ENCODE peak calls at places on chromosomes 2 and 18, in four cellular contexts. I, T, W and M are unnamed samples.

GRCh38 chr2:183010112-183010511 is 28.1 kb downstream of the NCKAP1 start:
- DNase-seq in I (no peak), T (no peak), W (no peak), M (peak)

GRCh38 chr2:168165985-168166901 is 81.2 kb downstream of the STK39 start:
- DNase-seq in I (no peak), T (no peak), W (no peak), M (no peak)

GRCh38 chr2:8719528-8719927 is 37.7 kb downstream of the ID2 start:
- DNase-seq in I (no peak), T (no peak), W (no peak), M (no peak)

GRCh38 chr2:137928547-137929503 is 35.4 kb upstream of the HNMT start:
- DNase-seq in I (peak), T (no peak), W (no peak), M (no peak)

GRCh38 chr18:26089247-26090129 is 925 bp downstream of the SS18 start:
- DNase-seq in I (peak), T (no peak), W (no peak), M (no peak)

GRCh38 chr2:10532631-10533101 is 84.5 kb upstream of the ODC1 start:
- DNase-seq in I (no peak), T (peak), W (no peak), M (no peak)

GRCh38 chr2:57602738-57603137 is 443.9 kb upstream of the VRK2 start:
- DNase-seq in I (no peak), T (no peak), W (no peak), M (no peak)

GRCh38 chr2:128324897-128325410 is 6.3 kb upstream of the HS6ST1 start:
- DNase-seq in I (no peak), T (no peak), W (no peak), M (no peak)

GRCh38 chr2:3169106-3169870 is 208.3 kb downstream of the EIPR1 start:
- DNase-seq in I (peak), T (no peak), W (no peak), M (no peak)

GRCh38 chr2:157460384-157460837 is 16.5 kb upstream of the CYTIP start:
- DNase-seq in I (peak), T (no peak), W (no peak), M (no peak)

GRCh38 chr2:206614825-206615224 is 27.5 kb upstream of the FAM237A start:
- DNase-seq in I (peak), T (peak), W (no peak), M (no peak)

GRCh38 chr18:55534547-55534946 is 53.4 kb downstream of the TCF4 start:
- DNase-seq in I (no peak), T (no peak), W (no peak), M (no peak)

GRCh38 chr2:195363496-195363895 is 293.5 kb upstream of the SLC39A10 start:
- DNase-seq in I (no peak), T (no peak), W (no peak), M (no peak)

GRCh38 chr2:113873867-113874266 is 16.0 kb upstream of the ACTR3 start:
- DNase-seq in I (no peak), T (no peak), W (no peak), M (no peak)

GRCh38 chr2:103386872-103387271 is 625.0 kb downstream of the TMEM182 start:
- DNase-seq in I (no peak), T (no peak), W (no peak), M (no peak)

GRCh38 chr2:191646612-191646902 is 31.4 kb upstream of the NABP1 start:
- DNase-seq in I (no peak), T (no peak), W (no peak), M (no peak)

GRCh38 chr2:237566401-237567235 is at the start of gene PRLH:
- DNase-seq in I (no peak), T (no peak), W (no peak), M (no peak)

GRCh38 chr18:70126832-70127231 is 78.7 kb downstream of the RTTN start:
- DNase-seq in I (no peak), T (no peak), W (no peak), M (no peak)

GRCh38 chr2:54336136-54336976 is 80.3 kb upstream of the TSPYL6 start:
- DNase-seq in I (peak), T (no peak), W (no peak), M (no peak)

GRCh38 chr2:164514491-164514890 is 106.8 kb downstream of the GRB14 start:
- DNase-seq in I (no peak), T (peak), W (no peak), M (no peak)

GRCh38 chr18:55859116-55859515 is 271.1 kb upstream of the TCF4 start:
- DNase-seq in I (no peak), T (no peak), W (no peak), M (no peak)

GRCh38 chr2:214810670-214811069 is 1.2 kb upstream of the BARD1 start:
- DNase-seq in I (no peak), T (no peak), W (no peak), M (no peak)

GRCh38 chr2:128425731-128426620 is 107.3 kb upstream of the HS6ST1 start:
- DNase-seq in I (no peak), T (no peak), W (no peak), M (no peak)

GRCh38 chr2:229431331-229431954 is 160.4 kb upstream of the PID1 start:
- DNase-seq in I (no peak), T (no peak), W (no peak), M (no peak)

GRCh38 chr2:114754907-114755563 is 312.6 kb downstream of the DPP10 start:
- DNase-seq in I (no peak), T (no peak), W (no peak), M (no peak)